ENCODE peak calls at places on chromosomes 6 and 20, in eight cellular contexts. C is brain microvascular endothelial cell; E is MM.1S; Y is CD8-positive, alpha-beta memory T cell; T is esophagus muscularis mucosa; J is neural progenitor cell; P is breast epithelium; U is left lung. Q is an unnamed sample.

GRCh38 chr6:151564654-151565053 is 70.8 kb downstream of the CCDC170 start:
- DNase-seq in C (no peak), E (no peak), Y (no peak), T (no peak), J (no peak), P (no peak), U (no peak), Q (no peak)

GRCh38 chr6:1162367-1163275 is 149.3 kb upstream of the FOXQ1 start:
- DNase-seq in C (no peak), E (peak), Y (no peak), T (no peak), J (no peak), P (no peak), U (no peak), Q (no peak)

GRCh38 chr6:150152891-150153876 is 10.3 kb downstream of the PPP1R14C start:
- DNase-seq in C (no peak), E (no peak), Y (no peak), T (no peak), J (no peak), P (no peak), U (no peak), Q (no peak)

GRCh38 chr20:366042-366718 is 14.4 kb upstream of the TRIB3 start:
- DNase-seq in C (no peak), E (no peak), Y (no peak), T (no peak), J (no peak), P (no peak), U (no peak), Q (no peak)

GRCh38 chr6:148629197-148629909 is 117.5 kb upstream of the UST start:
- DNase-seq in C (no peak), E (no peak), Y (no peak), T (no peak), J (no peak), P (no peak), U (no peak), Q (peak)

GRCh38 chr6:140867336-140867735 is 1265.4 kb upstream of the GJE1 start:
- DNase-seq in C (no peak), E (no peak), Y (no peak), T (no peak), J (no peak), P (no peak), U (no peak), Q (no peak)

GRCh38 chr6:155528982-155529453 is 73.4 kb upstream of the NOX3 start:
- DNase-seq in C (peak), E (no peak), Y (no peak), T (no peak), J (no peak), P (no peak), U (no peak), Q (no peak)

GRCh38 chr6:21450628-21451027 is 142.9 kb upstream of the SOX4 start:
- DNase-seq in C (no peak), E (no peak), Y (no peak), T (no peak), J (no peak), P (no peak), U (no peak), Q (no peak)

GRCh38 chr6:165227644-165228329 is 81.6 kb downstream of the C6orf118 start:
- DNase-seq in C (no peak), E (no peak), Y (no peak), T (no peak), J (no peak), P (no peak), U (peak), Q (no peak)

GRCh38 chr6:138654715-138655634 is 118.6 kb upstream of the CCDC28A start:
- DNase-seq in C (peak), E (no peak), Y (no peak), T (no peak), J (no peak), P (no peak), U (no peak), Q (no peak)

GRCh38 chr6:43950206-43950605 is 177.0 kb downstream of the MRPL14 start:
- DNase-seq in C (no peak), E (no peak), Y (no peak), T (no peak), J (no peak), P (no peak), U (no peak), Q (no peak)

GRCh38 chr20:63520939-63521601 is 505 bp downstream of the PPDPF start:
- DNase-seq in C (peak), E (peak), Y (peak), T (no peak), J (peak), P (peak), U (peak), Q (peak)

GRCh38 chr6:132289761-132290160 is 111.5 kb downstream of the MOXD1 start:
- DNase-seq in C (no peak), E (no peak), Y (no peak), T (no peak), J (no peak), P (no peak), U (no peak), Q (no peak)

GRCh38 chr6:111614833-111615582 is 9.3 kb upstream of the TRAF3IP2 start:
- DNase-seq in C (no peak), E (no peak), Y (no peak), T (no peak), J (peak), P (no peak), U (no peak), Q (no peak)

GRCh38 chr6:44222486-44222986 is 859 bp upstream of the SLC29A1 start:
- DNase-seq in C (no peak), E (no peak), Y (no peak), T (no peak), J (peak), P (no peak), U (no peak), Q (no peak)

GRCh38 chr20:48709744-48710143 is 118.1 kb downstream of the PREX1 start:
- DNase-seq in C (no peak), E (no peak), Y (no peak), T (no peak), J (no peak), P (no peak), U (no peak), Q (no peak)

GRCh38 chr20:38114353-38114791 is 50.7 kb downstream of the TGM2 start:
- DNase-seq in C (peak), E (no peak), Y (no peak), T (peak), J (no peak), P (no peak), U (no peak), Q (no peak)

GRCh38 chr6:112799889-112800288 is 452.8 kb downstream of the RFPL4B start:
- DNase-seq in C (no peak), E (no peak), Y (no peak), T (no peak), J (no peak), P (no peak), U (no peak), Q (no peak)

GRCh38 chr6:8983202-8983688 is 547.9 kb upstream of the SLC35B3 start:
- DNase-seq in C (peak), E (peak), Y (peak), T (no peak), J (peak), P (peak), U (peak), Q (peak)

DNA sequence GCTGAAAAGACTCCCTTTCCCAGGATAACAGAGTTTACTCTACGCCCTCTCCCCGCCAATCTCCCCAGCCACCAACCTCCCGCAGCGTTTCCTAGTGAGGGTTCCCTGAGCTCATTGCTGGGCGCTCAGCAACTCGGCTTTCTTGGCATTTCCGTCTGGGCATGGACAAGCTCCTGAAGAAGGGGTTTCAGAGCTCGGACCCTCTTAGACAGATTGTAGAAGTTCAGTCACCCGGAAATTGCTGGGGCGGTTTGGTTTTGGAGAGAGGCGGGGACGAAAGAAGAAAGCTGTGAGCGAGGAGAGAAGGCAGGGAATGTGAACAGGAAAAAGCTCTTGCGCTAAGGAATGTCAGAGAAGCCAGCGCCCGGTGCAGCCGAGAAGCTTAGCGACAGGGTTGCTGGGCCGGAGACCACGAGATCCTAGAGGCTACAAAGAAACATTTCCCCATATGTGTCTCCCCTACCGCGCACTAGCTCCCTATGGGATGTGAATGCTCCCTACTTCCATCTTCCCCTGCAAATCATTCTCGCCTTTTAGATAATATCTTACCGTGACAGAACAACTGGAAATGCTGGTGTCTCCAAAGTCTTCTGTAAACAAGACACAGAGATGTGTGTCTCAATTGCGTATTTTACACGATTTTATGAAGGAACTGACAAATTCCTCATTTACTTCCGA is 15.8 kb downstream of the POM121L2 start:
- DNase-seq in C (peak), E (no peak), Y (no peak), T (no peak), J (peak), P (no peak), U (no peak), Q (no peak)
- H3K27ac ChIP-seq in C (no peak), E (no peak), Y (peak), T (no peak), J (no peak), P (no peak), U (no peak), Q (no peak)

GRCh38 chr6:15620616-15621015 is 42.2 kb downstream of the DTNBP1 start:
- DNase-seq in C (no peak), E (no peak), Y (no peak), T (no peak), J (peak), P (no peak), U (no peak), Q (no peak)
- H3K27ac ChIP-seq in C (no peak), E (no peak), Y (peak), T (peak), J (no peak), P (no peak), U (no peak), Q (peak)

GRCh38 chr20:35286077-35286898 is 1.7 kb upstream of the EIF6 start:
- DNase-seq in C (no peak), E (no peak), Y (no peak), T (no peak), J (no peak), P (no peak), U (no peak), Q (no peak)
- H3K27ac ChIP-seq in C (no peak), E (no peak), Y (no peak), T (no peak), J (no peak), P (no peak), U (no peak), Q (no peak)

GRCh38 chr6:79307321-79308036 is 73.0 kb upstream of the HMGN3 start:
- DNase-seq in C (peak), E (no peak), Y (no peak), T (no peak), J (no peak), P (no peak), U (no peak), Q (no peak)
- H3K27ac ChIP-seq in C (no peak), E (no peak), Y (no peak), T (no peak), J (no peak), P (no peak), U (no peak), Q (no peak)

DNA sequence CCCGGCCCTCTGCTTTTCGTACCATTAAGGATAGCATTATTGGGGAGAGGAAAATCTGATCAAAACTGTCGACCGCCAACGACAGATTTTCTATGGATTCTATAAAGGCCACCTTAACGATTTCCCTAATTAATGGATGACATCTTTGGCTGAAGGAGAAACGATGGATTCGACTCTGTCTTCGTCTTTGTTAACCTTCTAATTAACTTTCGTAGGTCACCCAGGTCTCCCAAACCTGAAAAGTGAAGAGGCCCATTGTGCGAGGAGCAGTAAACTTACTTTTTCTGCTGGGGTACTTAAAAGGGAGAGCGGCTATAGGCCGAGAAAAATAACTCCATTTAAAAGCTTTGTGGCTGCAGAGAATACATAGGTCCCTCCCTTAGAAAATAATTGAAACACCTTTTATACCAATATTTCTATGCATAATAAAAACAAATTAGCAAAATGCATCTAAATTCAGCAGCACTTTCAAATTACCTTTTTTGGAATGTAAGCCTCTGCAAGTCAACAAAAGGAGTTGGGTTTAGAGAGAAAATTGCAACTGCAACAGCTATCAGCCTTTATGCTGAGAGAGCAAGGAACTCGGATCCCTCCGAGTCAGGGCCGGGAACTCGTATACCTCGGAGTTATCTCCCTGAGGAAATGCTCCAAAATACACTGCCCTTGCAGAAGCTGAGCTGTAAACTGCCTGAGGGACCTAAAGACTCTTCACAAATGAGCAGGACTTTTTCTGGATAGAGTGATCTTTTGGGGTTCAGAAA is 31.4 kb upstream of the NR2E1 start:
- DNase-seq in C (no peak), E (no peak), Y (no peak), T (no peak), J (peak), P (no peak), U (no peak), Q (no peak)
- H3K27ac ChIP-seq in C (no peak), E (no peak), Y (no peak), T (peak), J (peak), P (peak), U (no peak), Q (no peak)

GRCh38 chr6:87900160-87900698 is 147.4 kb upstream of the SPACA1 start:
- DNase-seq in C (no peak), E (no peak), Y (no peak), T (no peak), J (no peak), P (no peak), U (no peak), Q (no peak)
- H3K27ac ChIP-seq in C (no peak), E (no peak), Y (no peak), T (no peak), J (no peak), P (no peak), U (no peak), Q (no peak)

DNA sequence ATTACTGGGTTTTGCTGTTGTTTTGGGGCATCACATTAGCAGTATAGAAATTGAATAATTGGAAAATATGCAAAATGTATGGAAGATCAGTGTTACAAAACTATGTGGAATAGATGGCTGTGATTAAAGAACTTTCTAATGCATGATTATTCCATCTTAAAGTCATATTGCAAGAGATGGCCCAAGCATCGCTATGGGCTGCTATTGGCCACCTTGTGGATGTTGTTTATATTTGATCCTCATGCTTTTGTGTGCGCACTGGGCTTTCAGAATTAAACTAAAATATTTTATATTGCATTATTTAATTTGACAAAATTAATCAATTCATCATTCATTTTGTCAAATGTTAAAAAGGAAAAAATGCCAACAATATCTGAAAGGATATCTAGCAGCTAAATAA is 16.1 kb upstream of the HMGN3 start:
- DNase-seq in C (no peak), E (no peak), Y (no peak), T (no peak), J (no peak), P (no peak), U (no peak), Q (no peak)
- H3K27ac ChIP-seq in C (no peak), E (peak), Y (no peak), T (no peak), J (no peak), P (no peak), U (no peak), Q (no peak)

GRCh38 chr6:2807342-2808090 is 34.1 kb downstream of the SERPINB1 start:
- DNase-seq in C (no peak), E (no peak), Y (no peak), T (peak), J (no peak), P (no peak), U (no peak), Q (no peak)
- H3K27ac ChIP-seq in C (no peak), E (no peak), Y (no peak), T (no peak), J (no peak), P (no peak), U (peak), Q (no peak)

GRCh38 chr6:87975561-87975960 is 72.1 kb upstream of the SPACA1 start:
- DNase-seq in C (no peak), E (no peak), Y (no peak), T (no peak), J (no peak), P (no peak), U (no peak), Q (no peak)
- H3K27ac ChIP-seq in C (no peak), E (no peak), Y (no peak), T (no peak), J (no peak), P (no peak), U (no peak), Q (no peak)